ENCODE peak calls at places on chromosomes 16 and 17, in five cellular contexts. One of them, this sample, is unnamed.

GRCh38 chr16:29683543-29684090 is 4.6 kb downstream of the QPRT start:
- DNase-seq in NAMALWA: no peak
- DNase-seq in neural crest cell: no peak
- DNase-seq in fibroblast of mammary gland: peak
- DNase-seq in HTR-8/SVneo: no peak
- DNase-seq in this sample: no peak

GRCh38 chr16:30526137-30526822 is at the start of gene ZNF768:
- DNase-seq in NAMALWA: peak
- DNase-seq in neural crest cell: peak
- DNase-seq in fibroblast of mammary gland: peak
- DNase-seq in HTR-8/SVneo: peak
- DNase-seq in this sample: peak

GRCh38 chr17:59756236-59756818 is 48.9 kb downstream of the VMP1 start:
- DNase-seq in NAMALWA: no peak
- DNase-seq in neural crest cell: no peak
- DNase-seq in fibroblast of mammary gland: peak
- DNase-seq in HTR-8/SVneo: peak
- DNase-seq in this sample: peak

GRCh38 chr16:71966932-71967331 is 33.3 kb downstream of the PKD1L3 start:
- DNase-seq in NAMALWA: no peak
- DNase-seq in neural crest cell: no peak
- DNase-seq in fibroblast of mammary gland: no peak
- DNase-seq in HTR-8/SVneo: no peak
- DNase-seq in this sample: no peak

GRCh38 chr17:80364091-80364691 is 50.8 kb upstream of the ENDOV start:
- DNase-seq in NAMALWA: peak
- DNase-seq in neural crest cell: peak
- DNase-seq in fibroblast of mammary gland: peak
- DNase-seq in HTR-8/SVneo: peak
- DNase-seq in this sample: no peak

GRCh38 chr16:8355714-8356113 is 234.6 kb downstream of the TMEM114 start:
- DNase-seq in NAMALWA: peak
- DNase-seq in neural crest cell: no peak
- DNase-seq in fibroblast of mammary gland: no peak
- DNase-seq in HTR-8/SVneo: no peak
- DNase-seq in this sample: no peak

GRCh38 chr17:68906638-68907037 is 48.6 kb downstream of the ABCA8 start:
- DNase-seq in NAMALWA: peak
- DNase-seq in neural crest cell: no peak
- DNase-seq in fibroblast of mammary gland: peak
- DNase-seq in HTR-8/SVneo: no peak
- DNase-seq in this sample: peak

GRCh38 chr17:72515291-72516065 is 394.7 kb downstream of the SOX9 start:
- DNase-seq in NAMALWA: no peak
- DNase-seq in neural crest cell: no peak
- DNase-seq in fibroblast of mammary gland: peak
- DNase-seq in HTR-8/SVneo: no peak
- DNase-seq in this sample: peak

GRCh38 chr16:83068686-83069085 is 441.9 kb downstream of the CDH13 start:
- DNase-seq in NAMALWA: no peak
- DNase-seq in neural crest cell: no peak
- DNase-seq in fibroblast of mammary gland: peak
- DNase-seq in HTR-8/SVneo: peak
- DNase-seq in this sample: peak

GRCh38 chr17:17305282-17305801 is 2.2 kb downstream of the NT5M start:
- DNase-seq in NAMALWA: peak
- DNase-seq in neural crest cell: no peak
- DNase-seq in fibroblast of mammary gland: no peak
- DNase-seq in HTR-8/SVneo: no peak
- DNase-seq in this sample: no peak

GRCh38 chr17:75246404-75246803 is 15.0 kb downstream of the GGA3 start:
- DNase-seq in NAMALWA: no peak
- DNase-seq in neural crest cell: no peak
- DNase-seq in fibroblast of mammary gland: no peak
- DNase-seq in HTR-8/SVneo: no peak
- DNase-seq in this sample: no peak

This sample was measured in fibroblast of pulmonary artery.